ENCODE peak calls at places on chromosomes 11 and 22, in six cellular contexts. P is GM23338, T is PC-3, N is HCT116, H is neural progenitor cell, Z is MM.1S. S is an unnamed sample.

GRCh38 chr22:25202290-25202921 is 2.7 kb downstream of the CRYBB3 start:
- DNase-seq in P (peak), T (peak), N (peak), H (peak), Z (peak), S (peak)

GRCh38 chr11:96061730-96062524 is 138.0 kb upstream of the MTMR2 start:
- DNase-seq in P (no peak), T (peak), N (no peak), H (no peak), Z (peak), S (peak)

GRCh38 chr11:12397953-12398352 is 20.6 kb downstream of the PARVA start:
- DNase-seq in P (no peak), T (peak), N (no peak), H (no peak), Z (no peak), S (peak)

GRCh38 chr11:36953986-36954385 is 355.9 kb upstream of the RAG2 start:
- DNase-seq in P (no peak), T (peak), N (no peak), H (no peak), Z (no peak), S (peak)

GRCh38 chr11:29293825-29294224 is 723.0 kb downstream of the KCNA4 start:
- DNase-seq in P (no peak), T (peak), N (peak), H (no peak), Z (peak), S (no peak)

GRCh38 chr11:65446446-65447277 is 24.1 kb downstream of the NEAT1 start:
- DNase-seq in P (no peak), T (peak), N (no peak), H (no peak), Z (no peak), S (no peak)

GRCh38 chr11:67248653-67249052 is 17.6 kb upstream of the GRK2 start:
- DNase-seq in P (no peak), T (peak), N (no peak), H (no peak), Z (no peak), S (no peak)

GRCh38 chr11:6225896-6226295 is 8.5 kb downstream of the FHIP1B start:
- DNase-seq in P (no peak), T (no peak), N (no peak), H (no peak), Z (no peak), S (no peak)

GRCh38 chr22:24117942-24118341 is 63.3 kb upstream of the SUSD2 start:
- DNase-seq in P (peak), T (no peak), N (no peak), H (peak), Z (no peak), S (no peak)

GRCh38 chr11:78244546-78245315 is 56.0 kb downstream of the USP35 start:
- DNase-seq in P (no peak), T (no peak), N (no peak), H (no peak), Z (no peak), S (no peak)

GRCh38 chr22:39560127-39560526 is 10.4 kb upstream of the CACNA1I start:
- DNase-seq in P (no peak), T (no peak), N (no peak), H (no peak), Z (no peak), S (no peak)

GRCh38 chr11:131763193-131763890 is 392.9 kb downstream of the NTM start:
- DNase-seq in P (no peak), T (no peak), N (no peak), H (no peak), Z (no peak), S (no peak)

GRCh38 chr11:84628871-84629625 is 998.1 kb downstream of the DLG2 start:
- DNase-seq in P (no peak), T (no peak), N (no peak), H (no peak), Z (no peak), S (no peak)

GRCh38 chr11:77506857-77507256 is 33.0 kb upstream of the PAK1 start:
- DNase-seq in P (no peak), T (peak), N (peak), H (no peak), Z (no peak), S (peak)

GRCh38 chr11:69839516-69839915 is 20.3 kb upstream of the FGF3 start:
- DNase-seq in P (no peak), T (no peak), N (no peak), H (no peak), Z (no peak), S (no peak)

GRCh38 chr22:49992921-49993648 is 19.5 kb downstream of the IL17REL start:
- DNase-seq in P (peak), T (peak), N (no peak), H (peak), Z (peak), S (peak)

GRCh38 chr11:128294685-128295079 is 292.7 kb downstream of the ETS1 start:
- DNase-seq in P (no peak), T (peak), N (no peak), H (no peak), Z (no peak), S (no peak)

GRCh38 chr11:115504279-115505158 is at the start of gene CADM1:
- DNase-seq in P (peak), T (peak), N (no peak), H (peak), Z (peak), S (peak)

GRCh38 chr11:12757416-12757815 is 83.2 kb downstream of the TEAD1 start:
- DNase-seq in P (no peak), T (no peak), N (no peak), H (no peak), Z (no peak), S (no peak)

GRCh38 chr11:1652026-1652425 is 22.5 kb downstream of the KRTAP5-5 start:
- DNase-seq in P (no peak), T (no peak), N (no peak), H (no peak), Z (no peak), S (no peak)

GRCh38 chr22:27512283-27512761 is 289.2 kb downstream of the MN1 start:
- DNase-seq in P (no peak), T (peak), N (no peak), H (no peak), Z (no peak), S (peak)

GRCh38 chr11:36403661-36404060 is 106.4 kb downstream of the TRAF6 start:
- DNase-seq in P (no peak), T (no peak), N (no peak), H (no peak), Z (no peak), S (peak)

GRCh38 chr11:40514124-40514523 is 945.3 kb downstream of the LRRC4C start:
- DNase-seq in P (no peak), T (peak), N (no peak), H (no peak), Z (no peak), S (peak)

GRCh38 chr11:27718853-27719574 is 18.8 kb upstream of the BDNF start:
- DNase-seq in P (peak), T (peak), N (no peak), H (peak), Z (no peak), S (peak)

GRCh38 chr11:102513869-102514268 is 16.7 kb downstream of the MMP7 start:
- DNase-seq in P (no peak), T (no peak), N (no peak), H (no peak), Z (no peak), S (peak)

GRCh38 chr11:105968021-105968697 is 53.9 kb downstream of the MSANTD4 start:
- DNase-seq in P (no peak), T (peak), N (no peak), H (no peak), Z (no peak), S (peak)

GRCh38 chr11:44301856-44302231 is 8.1 kb downstream of the ALX4 start:
- DNase-seq in P (no peak), T (peak), N (peak), H (no peak), Z (no peak), S (no peak)

GRCh38 chr11:43212279-43212678 is 99.5 kb upstream of the API5 start:
- DNase-seq in P (peak), T (no peak), N (no peak), H (peak), Z (no peak), S (no peak)

GRCh38 chr11:94131363-94132115 is 2.9 kb downstream of the PANX1 start:
- DNase-seq in P (no peak), T (no peak), N (no peak), H (no peak), Z (no peak), S (peak)

GRCh38 chr11:74702383-74703007 is 28.7 kb downstream of the CHRDL2 start:
- DNase-seq in P (peak), T (peak), N (peak), H (peak), Z (peak), S (peak)

GRCh38 chr11:118415739-118416068 is 14.3 kb downstream of the ATP5MG start:
- DNase-seq in P (peak), T (peak), N (peak), H (peak), Z (no peak), S (peak)

GRCh38 chr11:2432171-2432621 is 12.1 kb downstream of the TRPM5 start:
- DNase-seq in P (no peak), T (no peak), N (no peak), H (no peak), Z (no peak), S (no peak)

GRCh38 chr11:7480132-7480531 is 5.2 kb upstream of the OLFML1 start:
- DNase-seq in P (no peak), T (no peak), N (no peak), H (no peak), Z (no peak), S (no peak)

GRCh38 chr11:30775123-30775522 is 189.0 kb upstream of the MPPED2 start:
- DNase-seq in P (peak), T (no peak), N (no peak), H (peak), Z (no peak), S (no peak)

GRCh38 chr11:59207988-59208432 is 4.7 kb downstream of the MPEG1 start:
- DNase-seq in P (peak), T (peak), N (no peak), H (peak), Z (peak), S (peak)

GRCh38 chr11:69636512-69636866 is 4.5 kb upstream of the CCND1 start:
- DNase-seq in P (peak), T (peak), N (peak), H (peak), Z (peak), S (peak)

GRCh38 chr22:28441720-28442263 is 237.8 kb downstream of the TTC28 start:
- DNase-seq in P (no peak), T (no peak), N (no peak), H (peak), Z (no peak), S (peak)

GRCh38 chr11:115251126-115251525 is 253.1 kb downstream of the CADM1 start:
- DNase-seq in P (no peak), T (no peak), N (no peak), H (no peak), Z (no peak), S (no peak)

DNA sequence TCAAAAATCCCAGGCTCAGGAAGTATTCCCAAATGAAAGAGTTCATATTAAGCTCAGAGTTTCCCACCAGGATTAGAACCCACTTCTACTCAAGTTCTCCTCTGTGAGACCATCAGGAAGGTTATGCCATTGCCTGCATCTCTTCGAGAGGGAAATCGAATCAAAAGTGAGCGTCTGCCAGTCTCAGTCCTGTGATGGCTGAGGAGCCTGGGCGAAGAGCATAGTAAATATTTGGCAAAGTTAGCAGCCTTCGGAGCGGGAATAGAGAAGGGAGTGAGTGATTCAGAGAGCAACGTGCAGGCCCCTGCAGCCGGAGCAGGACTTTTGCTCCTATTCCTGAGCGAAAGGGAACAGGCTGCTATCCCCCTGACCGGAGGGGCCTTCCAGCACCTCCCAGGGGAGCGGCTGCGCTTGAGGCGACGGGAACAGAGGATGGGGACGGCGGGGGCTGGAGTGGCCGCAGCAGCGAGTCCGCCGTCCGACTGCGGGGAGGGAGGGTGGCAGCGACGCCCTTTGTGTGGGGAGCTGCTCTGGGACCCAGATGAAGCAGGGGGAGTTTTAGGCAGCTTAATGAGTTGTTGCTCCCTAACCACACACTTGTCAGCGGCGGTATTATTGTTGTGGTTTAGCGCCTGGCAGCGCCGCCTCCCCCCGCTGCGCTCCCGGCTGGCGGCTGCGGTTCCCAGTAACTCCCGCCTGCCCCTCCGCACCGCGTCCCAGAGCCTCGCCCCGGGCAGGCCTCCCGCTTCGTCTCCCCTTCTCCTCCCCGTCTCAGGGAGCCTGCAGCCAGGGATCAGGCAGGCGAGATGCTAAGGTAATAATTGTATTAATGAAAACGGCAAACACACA is 21.7 kb upstream of the NRGN start:
- DNase-seq in P (peak), T (peak), N (no peak), H (peak), Z (peak), S (peak)
- TF ChIP-seq EZH2 in P (peak), T (no peak), N (peak), H (no peak), Z (no peak), S (peak)

DNA sequence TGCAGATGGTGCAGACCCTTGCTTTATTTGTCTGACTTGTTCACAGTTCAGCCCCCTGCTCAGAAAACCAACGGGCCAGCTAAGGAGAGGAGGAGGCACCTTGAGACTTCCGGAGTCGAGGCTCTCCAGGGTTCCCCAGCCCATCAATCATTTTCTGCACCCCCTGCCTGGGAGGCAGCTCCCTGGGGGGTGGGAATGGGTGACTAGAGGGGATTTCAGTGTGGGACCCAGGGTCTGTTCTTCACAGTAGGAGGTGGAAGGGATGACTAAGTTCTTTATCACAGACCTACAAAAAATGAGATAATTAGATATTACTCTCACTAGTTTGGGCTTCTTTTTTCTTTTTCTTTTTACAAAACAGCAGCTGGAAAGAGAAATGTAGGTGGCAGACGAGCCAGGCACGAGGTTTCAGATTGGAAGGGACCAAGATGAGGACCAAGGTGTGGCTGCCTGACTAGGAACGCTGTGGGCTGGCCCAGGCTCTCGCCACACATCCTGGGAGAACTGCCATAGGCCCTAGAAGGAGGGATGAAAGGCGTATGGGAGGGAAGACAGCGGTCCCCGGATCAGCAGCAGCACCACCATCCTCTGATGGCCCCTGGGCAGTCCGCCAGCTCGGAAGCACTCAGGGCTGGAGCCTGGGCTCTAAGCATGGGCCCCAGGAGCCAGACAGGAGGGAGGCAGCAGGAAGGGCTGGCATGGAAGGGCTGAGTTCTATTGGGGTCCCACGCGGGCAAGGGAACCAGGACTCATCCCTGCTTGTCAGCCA is 14.2 kb downstream of the TXN2 start:
- DNase-seq in P (no peak), T (peak), N (peak), H (no peak), Z (no peak), S (no peak)
- TF ChIP-seq EZH2phosphoT487 in P (no peak), T (no peak), N (no peak), H (no peak), Z (no peak), S (no peak)

DNA sequence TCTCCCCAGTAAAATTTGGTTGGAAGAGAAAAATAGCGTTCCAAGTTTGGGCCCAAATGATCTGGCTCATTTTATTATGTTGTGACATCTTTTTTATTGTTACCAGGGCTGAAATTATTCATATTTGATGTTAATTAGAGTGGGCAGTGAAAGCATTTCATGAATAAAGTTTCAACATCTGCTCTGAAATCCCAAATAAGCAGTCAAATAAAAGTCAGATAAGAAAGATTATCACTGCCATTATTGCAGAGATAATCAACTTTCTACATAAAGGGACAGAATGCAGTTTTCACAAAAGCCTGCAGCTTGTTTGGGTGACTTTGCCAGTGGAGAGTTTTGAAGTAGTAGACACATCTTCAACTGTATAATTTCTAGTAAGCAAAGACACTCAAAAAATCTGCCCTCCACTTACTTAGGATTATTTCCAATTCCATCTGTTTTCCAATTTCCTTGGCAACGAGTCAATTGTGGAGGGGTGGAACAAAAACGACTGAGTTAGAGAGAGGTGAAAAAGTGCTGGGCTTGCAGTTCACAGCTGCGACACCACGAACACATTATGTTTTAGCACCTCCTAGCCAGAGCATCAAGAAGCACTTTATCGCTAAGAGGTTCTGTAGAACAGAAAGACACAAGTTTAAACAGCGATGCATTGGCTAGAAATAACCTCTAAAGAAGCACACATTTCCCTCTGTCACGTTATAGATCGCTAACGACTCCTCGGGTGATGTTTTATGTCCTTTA is 9.0 kb downstream of the TECTA start:
- DNase-seq in P (no peak), T (no peak), N (no peak), H (no peak), Z (no peak), S (no peak)
- TF ChIP-seq CTCF in P (no peak), T (no peak), N (no peak), H (no peak), Z (no peak), S (no peak)

DNA sequence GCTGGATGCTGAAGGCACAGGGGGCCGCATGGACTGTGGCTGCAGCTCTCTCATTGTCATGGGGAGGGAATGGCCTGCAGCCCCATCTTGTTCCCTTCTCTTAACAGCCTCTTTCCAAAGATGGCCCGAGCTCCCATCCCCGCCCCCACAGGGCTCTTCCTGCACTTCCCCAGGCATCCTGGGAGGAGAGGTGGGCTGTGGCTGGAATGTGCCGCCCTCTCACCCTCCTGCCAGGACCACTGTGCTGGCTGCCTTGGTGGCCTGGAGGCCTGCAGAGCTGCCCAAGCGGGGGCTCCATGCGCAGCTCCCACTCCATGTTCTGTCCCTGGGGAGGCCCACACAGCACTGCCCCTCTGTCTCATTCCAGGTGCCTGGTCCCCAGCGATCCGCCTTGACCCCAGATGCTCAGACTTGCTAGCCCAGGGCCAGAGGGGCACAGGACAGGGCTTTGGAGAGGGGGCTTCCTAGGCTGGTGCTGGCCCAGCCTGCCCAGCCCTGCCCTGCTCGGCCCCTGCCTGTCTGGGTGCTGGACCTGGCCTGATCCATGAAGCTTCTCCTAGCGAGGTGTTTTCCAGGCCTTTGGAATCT is 56.6 kb downstream of the RTN4R start:
- DNase-seq in P (no peak), T (no peak), N (no peak), H (no peak), Z (no peak), S (no peak)
- TF ChIP-seq EZH2 in P (no peak), T (no peak), N (no peak), H (no peak), Z (no peak), S (no peak)

GRCh38 chr22:30301995-30302809 is 12.9 kb upstream of the CASTOR1 start:
- DNase-seq in P (no peak), T (peak), N (no peak), H (no peak), Z (no peak), S (peak)
- TF ChIP-seq EZH2phosphoT487 in P (no peak), T (no peak), N (no peak), H (no peak), Z (no peak), S (no peak)

GRCh38 chr22:17563936-17564391 is 666 bp downstream of the SLC25A18 start:
- DNase-seq in P (no peak), T (no peak), N (no peak), H (no peak), Z (no peak), S (no peak)
- TF ChIP-seq CTCF in P (no peak), T (no peak), N (no peak), H (no peak), Z (no peak), S (no peak)

S was measured in hepatocyte.